ENCODE peak calls at places on chromosomes 7 and 10, in seven cellular contexts. E is mesenchymal stem cell; U is pancreas; P is heart left ventricle; O is SK-N-SH; F is naive thymus-derived CD4-positive, alpha-beta T cell; B is PC-3. N is an unnamed sample.

GRCh38 chr10:79374312-79375191 is 27.3 kb downstream of the PPIF start:
- DNase-seq in E (peak), U (peak), P (peak), O (peak), F (peak), B (peak), N (peak)

GRCh38 chr7:120941064-120941463 is 9.5 kb upstream of the ING3 start:
- DNase-seq in E (no peak), U (no peak), P (no peak), O (no peak), F (no peak), B (peak), N (no peak)

GRCh38 chr10:29039091-29039490 is 249.8 kb upstream of the LYZL1 start:
- DNase-seq in E (peak), U (no peak), P (no peak), O (no peak), F (no peak), B (no peak), N (no peak)

GRCh38 chr10:118969014-118969413 is 60.5 kb upstream of the NANOS1 start:
- DNase-seq in E (no peak), U (no peak), P (no peak), O (no peak), F (no peak), B (no peak), N (no peak)

GRCh38 chr10:31484407-31485135 is 165.6 kb downstream of the ZEB1 start:
- DNase-seq in E (peak), U (no peak), P (no peak), O (no peak), F (no peak), B (no peak), N (no peak)

GRCh38 chr7:1571261-1571650 is 1.4 kb upstream of the PSMG3 start:
- DNase-seq in E (peak), U (no peak), P (no peak), O (no peak), F (no peak), B (peak), N (no peak)

GRCh38 chr10:73218466-73219191 is 28.4 kb downstream of the DNAJC9 start:
- DNase-seq in E (peak), U (no peak), P (no peak), O (peak), F (no peak), B (peak), N (no peak)

GRCh38 chr7:25628446-25628845 is 400.2 kb upstream of the NPVF start:
- DNase-seq in E (no peak), U (no peak), P (no peak), O (no peak), F (no peak), B (no peak), N (no peak)

GRCh38 chr10:95242581-95243317 is 48.1 kb downstream of the PDLIM1 start:
- DNase-seq in E (peak), U (no peak), P (no peak), O (peak), F (no peak), B (peak), N (no peak)

GRCh38 chr10:56522166-56522565 is 161.1 kb upstream of the ZWINT start:
- DNase-seq in E (no peak), U (no peak), P (no peak), O (no peak), F (no peak), B (no peak), N (no peak)

GRCh38 chr10:32459072-32459703 is 13.2 kb downstream of the CCDC7 start:
- DNase-seq in E (no peak), U (no peak), P (no peak), O (no peak), F (no peak), B (no peak), N (no peak)

GRCh38 chr10:100186253-100186780 is 488 bp upstream of the ERLIN1 start:
- DNase-seq in E (no peak), U (peak), P (peak), O (peak), F (no peak), B (peak), N (peak)

GRCh38 chr10:74072503-74072902 is 74.6 kb downstream of the VCL start:
- DNase-seq in E (peak), U (no peak), P (no peak), O (no peak), F (no peak), B (peak), N (no peak)

GRCh38 chr10:43131256-43131655 is 7.0 kb upstream of the CSGALNACT2 start:
- DNase-seq in E (no peak), U (no peak), P (peak), O (no peak), F (no peak), B (no peak), N (no peak)

GRCh38 chr10:102408728-102409603 is 9.6 kb downstream of the PSD start:
- DNase-seq in E (peak), U (peak), P (no peak), O (peak), F (peak), B (no peak), N (peak)

GRCh38 chr10:1706711-1707110 is 30.6 kb downstream of the ADARB2 start:
- DNase-seq in E (no peak), U (no peak), P (no peak), O (no peak), F (no peak), B (no peak), N (no peak)

GRCh38 chr10:130787821-130788220 is 523.7 kb downstream of the TCERG1L start:
- DNase-seq in E (no peak), U (no peak), P (no peak), O (no peak), F (no peak), B (no peak), N (no peak)

GRCh38 chr7:95577137-95577536 is 19.2 kb downstream of the PDK4 start:
- DNase-seq in E (peak), U (no peak), P (no peak), O (no peak), F (no peak), B (peak), N (no peak)

GRCh38 chr10:99921948-99922347 is 87.8 kb downstream of the DNMBP start:
- DNase-seq in E (no peak), U (no peak), P (no peak), O (no peak), F (no peak), B (peak), N (no peak)

GRCh38 chr10:131946321-131946751 is 35.4 kb downstream of the BNIP3 start:
- DNase-seq in E (peak), U (no peak), P (no peak), O (no peak), F (no peak), B (peak), N (no peak)

GRCh38 chr10:69382382-69383117 is 34.2 kb downstream of the TACR2 start:
- DNase-seq in E (peak), U (no peak), P (no peak), O (no peak), F (no peak), B (peak), N (no peak)

GRCh38 chr7:82615527-82615926 is 171.9 kb upstream of the CACNA2D1 start:
- DNase-seq in E (no peak), U (no peak), P (no peak), O (no peak), F (no peak), B (no peak), N (peak)

GRCh38 chr10:78021201-78021600 is 8.1 kb downstream of the POLR3A start:
- DNase-seq in E (no peak), U (no peak), P (no peak), O (no peak), F (no peak), B (no peak), N (no peak)

GRCh38 chr7:157080111-157080730 is 58.5 kb upstream of the UBE3C start:
- DNase-seq in E (no peak), U (no peak), P (no peak), O (no peak), F (no peak), B (peak), N (no peak)

GRCh38 chr7:27251513-27252306 is 9.1 kb downstream of the EVX1 start:
- DNase-seq in E (no peak), U (no peak), P (no peak), O (peak), F (no peak), B (no peak), N (no peak)

GRCh38 chr10:117399341-117400196 is 24.3 kb upstream of the PDZD8 start:
- DNase-seq in E (no peak), U (no peak), P (no peak), O (no peak), F (no peak), B (peak), N (no peak)

GRCh38 chr7:156116514-156116913 is 304.3 kb upstream of the SHH start:
- DNase-seq in E (no peak), U (no peak), P (no peak), O (no peak), F (no peak), B (no peak), N (no peak)

GRCh38 chr7:70215491-70215890 is 617.2 kb downstream of the AUTS2 start:
- DNase-seq in E (no peak), U (no peak), P (no peak), O (no peak), F (no peak), B (no peak), N (no peak)

GRCh38 chr7:36048141-36048901 is 104.7 kb upstream of the EEPD1 start:
- DNase-seq in E (peak), U (no peak), P (no peak), O (peak), F (no peak), B (peak), N (no peak)

GRCh38 chr7:28230273-28230672 is 49.7 kb upstream of the JAZF1 start:
- DNase-seq in E (no peak), U (no peak), P (no peak), O (no peak), F (no peak), B (no peak), N (no peak)

DNA sequence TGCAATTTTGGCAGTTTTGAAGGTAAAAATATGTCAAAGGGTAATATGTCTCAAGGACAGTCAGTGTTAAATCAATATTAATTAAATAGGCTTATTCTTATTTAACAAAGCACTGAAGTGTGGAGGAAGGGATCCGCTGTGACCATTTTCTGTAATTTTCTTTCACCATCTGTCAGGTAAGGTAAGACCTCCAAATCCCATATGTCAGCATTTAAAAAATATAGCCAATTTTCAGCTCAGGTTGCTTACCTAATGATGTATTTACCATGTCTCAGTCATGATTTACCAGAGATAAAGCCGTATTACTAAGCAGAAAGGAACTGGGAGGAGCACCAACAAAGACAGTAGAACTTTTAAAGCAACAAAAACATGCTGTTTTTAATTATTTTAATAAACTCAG is 683.9 kb downstream of the CCSER2 start:
- DNase-seq in E (no peak), U (no peak), P (no peak), O (no peak), F (no peak), B (no peak), N (no peak)
- H3K4me3 ChIP-seq in E (no peak), U (no peak), P (no peak), O (no peak), F (no peak), B (no peak), N (no peak)

GRCh38 chr10:75648186-75648761 is 216.8 kb downstream of the LRMDA start:
- DNase-seq in E (no peak), U (no peak), P (no peak), O (no peak), F (no peak), B (no peak), N (no peak)
- H3K4me3 ChIP-seq in E (no peak), U (no peak), P (no peak), O (no peak), F (no peak), B (no peak), N (no peak)

GRCh38 chr7:51316262-51316665 is 345 bp downstream of the COBL start:
- DNase-seq in E (no peak), U (peak), P (no peak), O (peak), F (no peak), B (peak), N (no peak)
- H3K4me3 ChIP-seq in E (peak), U (peak), P (peak), O (peak), F (no peak), B (peak), N (peak)

DNA sequence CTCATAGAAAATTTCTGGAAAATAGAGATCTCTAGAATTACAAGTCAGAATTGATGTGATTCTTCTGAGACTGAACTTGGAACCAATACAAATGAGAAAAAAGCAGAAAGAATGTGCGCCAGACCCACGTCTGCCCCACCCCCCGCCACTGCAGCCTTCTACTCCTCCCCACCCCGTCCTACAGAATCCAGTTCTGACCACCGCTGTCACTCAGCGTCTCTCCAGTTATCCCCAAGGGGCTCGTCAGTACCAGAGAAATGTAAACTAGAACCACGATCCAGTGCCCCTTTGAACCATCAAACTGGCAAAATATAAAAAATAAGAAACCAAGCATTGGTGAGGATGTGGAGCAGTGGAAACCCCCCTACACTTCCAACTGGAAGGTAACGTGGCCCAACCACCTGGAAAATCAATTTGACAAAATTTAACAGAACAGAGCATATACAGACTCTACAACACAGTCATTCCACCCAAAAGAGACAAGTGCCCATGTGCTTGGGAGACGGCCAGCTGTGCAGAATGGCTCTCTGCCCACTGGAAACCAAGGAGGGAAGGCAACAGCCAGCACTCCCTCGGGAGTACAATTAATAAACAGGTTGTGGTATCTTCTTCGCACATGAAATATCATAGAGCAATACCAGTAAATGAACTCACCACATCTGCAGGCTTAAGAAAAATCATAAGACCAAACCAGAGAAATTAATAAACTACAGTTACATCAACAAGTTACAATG is 397.8 kb downstream of the TNS3 start:
- DNase-seq in E (no peak), U (peak), P (peak), O (no peak), F (no peak), B (no peak), N (no peak)
- H3K4me3 ChIP-seq in E (no peak), U (no peak), P (no peak), O (no peak), F (no peak), B (no peak), N (no peak)

GRCh38 chr7:17300012-17300411 is 1.6 kb downstream of the AHR start:
- DNase-seq in E (no peak), U (no peak), P (no peak), O (no peak), F (no peak), B (no peak), N (no peak)
- H3K4me3 ChIP-seq in E (peak), U (peak), P (peak), O (no peak), F (peak), B (peak), N (peak)

GRCh38 chr7:141151726-141152125 is 77.9 kb downstream of the TMEM178B start:
- DNase-seq in E (no peak), U (no peak), P (no peak), O (no peak), F (no peak), B (no peak), N (no peak)

GRCh38 chr7:141145630-141145982 is 71.7 kb downstream of the TMEM178B start:
- DNase-seq in E (no peak), U (no peak), P (no peak), O (peak), F (no peak), B (no peak), N (no peak)

GRCh38 chr7:141144921-141145629 is 71.2 kb downstream of the TMEM178B start:
- DNase-seq in E (no peak), U (no peak), P (no peak), O (peak), F (no peak), B (peak), N (no peak)

GRCh38 chr7:141150465-141150864 is 76.6 kb downstream of the TMEM178B start:
- DNase-seq in E (no peak), U (no peak), P (no peak), O (no peak), F (no peak), B (no peak), N (no peak)

DNA sequence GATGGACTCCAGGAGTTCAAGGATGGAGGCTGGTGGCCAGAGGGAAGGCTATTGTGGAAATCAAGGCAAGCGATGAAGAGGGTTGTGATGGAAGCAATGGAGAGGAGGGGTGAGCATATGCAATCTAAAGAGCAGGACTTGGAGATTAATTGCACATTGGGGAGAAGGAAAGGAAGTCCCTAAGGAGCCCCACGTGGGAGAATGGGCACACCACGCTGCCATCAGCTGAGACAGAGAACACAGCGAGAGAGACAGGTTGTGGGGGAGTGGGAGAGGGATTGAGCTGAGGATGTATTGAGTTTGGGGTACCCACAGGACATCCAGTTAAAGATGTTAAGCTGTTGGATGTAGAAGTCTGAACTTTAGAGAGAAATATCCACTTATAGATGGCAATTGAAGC is 73.6 kb downstream of the TMEM178B start:
- DNase-seq in E (no peak), U (no peak), P (no peak), O (no peak), F (no peak), B (no peak), N (no peak)
- H3K4me3 ChIP-seq in E (no peak), U (no peak), P (no peak), O (no peak), F (no peak), B (no peak), N (no peak)